ENCODE peak calls at places on chromosomes 4 and X, in four cellular contexts. N is GM12878, Z is K562, P is GM12891. A is an unnamed sample.

GRCh38 chr4:112153222-112153791 is 8.1 kb downstream of the FAM241A start:
- DNase-seq in N (no peak), Z (peak; percentile 19), P (no peak), A (no peak)

GRCh38 chr4:184097240-184097619 is 120.4 kb downstream of the ENPP6 start:
- DNase-seq in N (no peak), Z (peak; percentile 34), P (no peak), A (peak; percentile 4)

GRCh38 chr4:138235419-138235952 is 6.7 kb downstream of the SLC7A11 start:
- DNase-seq in N (no peak), Z (peak; percentile 16), P (no peak), A (no peak)

GRCh38 chr4:145341381-145341780 is 140.3 kb upstream of the SMAD1 start:
- DNase-seq in N (no peak), Z (no peak), P (no peak), A (no peak)

GRCh38 chr4:768995-769394 is 56.9 kb downstream of the CPLX1 start:
- DNase-seq in N (no peak), Z (no peak), P (no peak), A (no peak)

GRCh38 chr4:31043382-31044062 is 323.4 kb downstream of the PCDH7 start:
- DNase-seq in N (no peak), Z (no peak), P (no peak), A (no peak)

GRCh38 chrX:69386681-69387080 is 117.4 kb upstream of the NALF2 start:
- DNase-seq in N (no peak), Z (no peak), P (no peak), A (no peak)

GRCh38 chrX:41827886-41828285 is 95.5 kb downstream of the CASK start:
- DNase-seq in N (no peak), Z (no peak), P (no peak), A (no peak)

GRCh38 chrX:40784516-40785151 is 49.3 kb upstream of the MED14 start:
- DNase-seq in N (no peak), Z (no peak), P (no peak), A (no peak)

GRCh38 chr4:134313591-134313990 is 112.0 kb upstream of the PABPC4L start:
- DNase-seq in N (no peak), Z (no peak), P (no peak), A (no peak)

GRCh38 chr4:1571165-1571908 is 112.8 kb downstream of the FAM53A start:
- DNase-seq in N (no peak), Z (no peak), P (no peak), A (no peak)

GRCh38 chr4:3527914-3528876 is 4.0 kb downstream of the LRPAP1 start:
- DNase-seq in N (no peak), Z (no peak), P (no peak), A (no peak)

GRCh38 chr4:76016383-76016782 is 6.9 kb downstream of the CXCL10 start:
- DNase-seq in N (peak; percentile 37), Z (no peak), P (no peak), A (no peak)

GRCh38 chr4:83639849-83640493 is 104.1 kb downstream of the GPAT3 start:
- DNase-seq in N (peak; percentile 42), Z (peak; percentile 67), P (peak; percentile 28), A (peak; percentile 42)

GRCh38 chr4:152661649-152662048 is 18.1 kb downstream of the TMEM154 start:
- DNase-seq in N (no peak), Z (no peak), P (no peak), A (no peak)

GRCh38 chrX:12309040-12309732 is 170.9 kb downstream of the FRMPD4 start:
- DNase-seq in N (no peak), Z (no peak), P (no peak), A (no peak)

GRCh38 chr4:142703694-142704309 is 142.3 kb downstream of the INPP4B start:
- DNase-seq in N (no peak), Z (no peak), P (no peak), A (no peak)

GRCh38 chr4:175560628-175561027 is 251.4 kb downstream of the GPM6A start:
- DNase-seq in N (no peak), Z (no peak), P (no peak), A (no peak)

GRCh38 chr4:182978152-182978827 is 61.1 kb upstream of the DCTD start:
- DNase-seq in N (peak; percentile 45), Z (no peak), P (no peak), A (no peak)

GRCh38 chr4:140090215-140090731 is 63.7 kb downstream of the MAML3 start:
- DNase-seq in N (no peak), Z (no peak), P (no peak), A (no peak)

GRCh38 chrX:22800806-22801205 is 199.0 kb upstream of the DDX53 start:
- DNase-seq in N (no peak), Z (no peak), P (no peak), A (no peak)

GRCh38 chr4:85953651-85954018 is 406.2 kb downstream of the MAPK10 start:
- DNase-seq in N (no peak), Z (no peak), P (no peak), A (no peak)

GRCh38 chr4:4269856-4270255 is 20.1 kb downstream of the LYAR start:
- DNase-seq in N (no peak), Z (no peak), P (no peak), A (no peak)

GRCh38 chr4:3492741-3493719 is 29.9 kb downstream of the DOK7 start:
- DNase-seq in N (no peak), Z (no peak), P (no peak), A (no peak)

GRCh38 chrX:130916636-130917422 is 13.8 kb upstream of the ENOX2 start:
- DNase-seq in N (no peak), Z (peak; percentile 67), P (peak; percentile 9), A (no peak)
- TF ChIP-seq SPI1 in N (peak; percentile 60), Z (peak; percentile 71), P (peak; percentile 64), A (peak; percentile 59)

DNA sequence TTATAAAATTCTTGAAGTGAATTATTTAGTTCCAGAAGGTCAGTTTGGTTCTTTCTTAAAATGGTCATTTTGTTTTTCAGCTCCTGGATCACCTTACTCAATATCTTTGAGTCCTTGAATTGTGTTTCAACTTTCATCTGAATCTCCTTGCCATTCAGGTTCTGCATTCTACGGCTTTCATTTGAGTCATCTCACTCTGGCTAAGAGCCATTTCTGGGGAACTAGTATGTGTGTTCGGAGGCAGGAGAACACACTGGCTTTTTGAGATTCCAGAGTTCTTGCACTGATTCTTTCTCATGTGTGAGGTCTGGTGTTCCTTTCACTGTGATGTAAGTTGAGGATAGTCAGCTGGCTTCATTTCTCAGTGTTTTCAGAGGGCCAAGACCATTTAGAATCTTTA is 708.4 kb upstream of the FRG1 start:
- DNase-seq in N (no peak), Z (no peak), P (no peak), A (no peak)
- TF ChIP-seq SPI1 in N (no peak), Z (no peak), P (no peak), A (no peak)

GRCh38 chrX:47176101-47176740 is 17.4 kb upstream of the UBA1 start:
- DNase-seq in N (no peak), Z (no peak), P (no peak), A (no peak)
- TF ChIP-seq SPI1 in N (no peak), Z (no peak), P (no peak), A (no peak)

GRCh38 chr4:25863347-25863784 is 578 bp upstream of the SEL1L3 start:
- DNase-seq in N (no peak), Z (no peak), P (no peak), A (no peak)
- TF ChIP-seq SPI1 in N (no peak), Z (no peak), P (no peak), A (no peak)

GRCh38 chr4:12555011-12555410 is 929.1 kb downstream of the RAB28 start:
- DNase-seq in N (no peak), Z (no peak), P (no peak), A (no peak)
- TF ChIP-seq SPI1 in N (no peak), Z (no peak), P (no peak), A (no peak)

GRCh38 chrX:44896566-44897186 is 23.7 kb downstream of the KDM6A start:
- DNase-seq in N (no peak), Z (no peak), P (no peak), A (no peak)

GRCh38 chrX:44897539-44897938 is 24.6 kb downstream of the KDM6A start:
- DNase-seq in N (no peak), Z (no peak), P (no peak), A (no peak)

GRCh38 chrX:44903842-44904530 is 31.0 kb downstream of the KDM6A start:
- DNase-seq in N (no peak), Z (no peak), P (no peak), A (no peak)

GRCh38 chrX:44903107-44903506 is 30.1 kb downstream of the KDM6A start:
- DNase-seq in N (no peak), Z (peak; percentile 18), P (no peak), A (no peak)

GRCh38 chrX:44898411-44899221 is 25.6 kb downstream of the KDM6A start:
- DNase-seq in N (no peak), Z (no peak), P (no peak), A (no peak)
- TF ChIP-seq SPI1 in N (no peak), Z (no peak), P (no peak), A (no peak)

A was measured in HL-60.